ENCODE peak calls at places on chromosomes 7 and 10, in five cellular contexts. U, B, O, T and J are unnamed samples.

GRCh38 chr7:50336909-50337703 is 32.6 kb downstream of the IKZF1 start:
- DNase-seq in O (no peak), U (no peak), T (no peak), B (no peak), J (no peak)

GRCh38 chr7:2647594-2648172 is 15.9 kb downstream of the TTYH3 start:
- DNase-seq in T (no peak), U (no peak), B (no peak), O (no peak), J (no peak)

GRCh38 chr7:24284699-24285506 is 913 bp downstream of the NPY start:
- DNase-seq in O (no peak), U (no peak), B (no peak), T (no peak), J (no peak)

GRCh38 chr10:114611617-114612016 is 46.5 kb downstream of the ABLIM1 start:
- DNase-seq in O (no peak), B (peak; percentile 40), U (no peak), T (no peak), J (no peak)

GRCh38 chr7:26704786-26705185 is 159.6 kb downstream of the SKAP2 start:
- DNase-seq in O (no peak), T (no peak), U (no peak), B (peak; percentile 58), J (no peak)

GRCh38 chr10:12041766-12042408 is 722 bp downstream of the UPF2 start:
- DNase-seq in O (no peak), B (peak; percentile 18), T (no peak), U (peak; percentile 61), J (no peak)

GRCh38 chr7:142796501-142797341 is 26.0 kb downstream of the PRSS2 start:
- DNase-seq in O (no peak), B (no peak), U (no peak), T (no peak), J (no peak)

GRCh38 chr7:113321201-113321600 is 202.8 kb upstream of the SMIM30 start:
- DNase-seq in O (no peak), T (no peak), U (no peak), B (peak; percentile 22), J (no peak)

GRCh38 chr10:12791728-12792127 is 209.8 kb downstream of the CCDC3 start:
- DNase-seq in T (no peak), U (no peak), B (no peak), O (no peak), J (no peak)

GRCh38 chr7:134854816-134855215 is 75.4 kb downstream of the CALD1 start:
- DNase-seq in O (no peak), U (no peak), B (peak; percentile 56), T (peak; percentile 37), J (no peak)

GRCh38 chr7:128410092-128410665 is 397 bp upstream of the IMPDH1 start:
- DNase-seq in O (peak; percentile 77), T (no peak), U (peak; percentile 43), B (peak; percentile 81), J (no peak)

GRCh38 chr7:156764016-156764669 is 123.6 kb downstream of the RNF32 start:
- DNase-seq in U (no peak), O (peak; percentile 73), B (peak; percentile 78), T (peak; percentile 76), J (peak; percentile 58)

GRCh38 chr7:122549578-122549977 is 149.3 kb downstream of the RNF133 start:
- DNase-seq in O (no peak), U (no peak), T (no peak), B (no peak), J (no peak)

GRCh38 chr10:99369126-99369525 is 40.0 kb downstream of the CNNM1 start:
- DNase-seq in B (peak; percentile 23), U (no peak), O (no peak), T (no peak), J (no peak)

GRCh38 chr7:8014399-8014798 is 45.8 kb downstream of the GLCCI1 start:
- DNase-seq in U (no peak), B (no peak), O (no peak), T (no peak), J (no peak)

GRCh38 chr10:11270135-11270857 is 252.6 kb downstream of the CELF2 start:
- DNase-seq in B (peak; percentile 53), T (peak; percentile 85), U (peak; percentile 78), O (peak; percentile 74), J (peak; percentile 83)

GRCh38 chr7:117118579-117119180 is 165.4 kb downstream of the ST7 start:
- DNase-seq in U (no peak), B (no peak), O (no peak), T (no peak), J (no peak)

GRCh38 chr10:62851449-62851848 is 35.3 kb upstream of the EGR2 start:
- DNase-seq in O (no peak), T (no peak), B (peak; percentile 1), U (no peak), J (no peak)
- TF ChIP-seq CTCF in O (peak; percentile 37), T (no peak), B (peak; percentile 12), U (no peak), J (no peak)

GRCh38 chr10:70084189-70084588 is 31.5 kb downstream of the MACROH2A2 start:
- DNase-seq in B (no peak), U (no peak), O (no peak), T (no peak), J (no peak)
- TF ChIP-seq CTCF in B (no peak), U (no peak), O (no peak), T (no peak), J (no peak)

GRCh38 chr7:19294629-19295028 is 149.4 kb upstream of the FERD3L start:
- DNase-seq in O (no peak), B (peak; percentile 18), T (no peak), U (no peak), J (no peak)
- TF ChIP-seq CTCF in O (no peak), B (no peak), T (no peak), U (no peak), J (no peak)

DNA sequence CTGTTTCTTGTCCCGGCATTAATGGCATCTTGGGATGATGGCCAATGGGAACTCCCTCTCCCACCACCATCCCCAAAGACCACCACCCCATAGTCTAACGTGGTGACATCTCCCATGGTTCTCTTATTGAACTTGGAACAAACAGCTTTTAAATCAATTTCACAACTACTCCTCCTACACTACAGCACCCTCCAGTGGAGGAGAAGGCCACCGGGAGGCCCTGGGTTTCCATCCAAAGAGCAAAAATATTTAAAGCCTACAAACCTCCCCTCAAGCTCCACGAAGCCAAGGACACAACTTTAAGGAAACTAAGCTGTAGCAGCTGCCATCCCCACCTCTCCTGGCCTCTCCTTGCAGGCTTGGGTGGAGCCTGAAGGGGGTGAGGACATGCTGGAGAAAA is 94.1 kb upstream of the LANCL2 start:
- DNase-seq in B (peak; percentile 26), T (no peak), U (no peak), O (no peak), J (no peak)
- TF ChIP-seq CTCF in B (peak; percentile 63), T (no peak), U (no peak), O (no peak), J (no peak)

GRCh38 chr7:40598915-40599314 is 464.1 kb downstream of the SUGCT start:
- DNase-seq in U (no peak), T (no peak), B (no peak), O (no peak), J (no peak)

GRCh38 chr7:40608321-40609075 is 473.7 kb downstream of the SUGCT start:
- DNase-seq in O (no peak), B (no peak), U (no peak), T (no peak), J (no peak)

GRCh38 chr7:40599836-40600235 is 465.0 kb downstream of the SUGCT start:
- DNase-seq in B (no peak), O (no peak), T (no peak), U (no peak), J (no peak)

DNA sequence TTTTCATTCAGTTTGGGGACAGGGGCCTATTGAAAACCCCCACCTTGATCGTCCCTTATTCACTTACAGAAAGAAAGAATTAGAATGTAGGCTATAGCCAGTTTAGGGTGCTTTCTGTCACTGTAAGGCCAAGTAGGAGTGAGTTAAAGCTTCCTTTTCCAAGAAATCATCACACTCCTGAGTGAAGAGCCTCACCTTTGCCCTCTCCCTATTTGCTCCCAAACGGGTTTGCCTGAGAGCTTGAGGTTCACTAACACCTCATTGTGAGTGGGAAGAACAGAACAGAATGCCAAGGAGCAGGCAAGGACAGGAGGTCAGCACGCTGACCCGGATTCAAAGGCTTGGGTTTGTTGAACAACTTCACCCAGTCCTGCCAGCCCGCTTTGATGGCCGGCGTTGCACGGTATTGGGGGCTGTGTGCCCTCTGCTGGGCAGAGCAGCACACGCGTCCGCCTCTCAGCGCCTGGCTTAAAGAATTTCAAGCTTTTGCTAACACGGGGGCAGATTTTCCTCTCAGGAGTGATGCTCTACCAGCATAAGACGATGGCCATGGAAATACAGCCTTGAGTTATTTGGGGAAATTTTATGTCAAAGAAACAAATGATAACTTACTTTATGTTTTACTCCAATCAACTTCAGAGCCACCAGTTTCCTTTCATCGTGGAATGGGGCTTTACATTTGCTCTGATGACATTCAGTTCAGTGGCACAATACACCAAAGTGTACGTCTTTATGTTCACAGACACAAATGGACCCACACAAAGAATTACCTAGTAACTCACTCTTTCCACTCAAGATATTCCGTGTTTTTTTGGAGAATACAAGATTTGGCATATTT is 470.0 kb downstream of the SUGCT start:
- DNase-seq in U (no peak), T (peak; percentile 54), O (peak; percentile 70), B (peak; percentile 52), J (peak; percentile 45)
- TF ChIP-seq CTCF in U (no peak), T (peak; percentile 40), O (peak; percentile 69), B (peak; percentile 78), J (peak; percentile 70)

GRCh38 chr10:27724287-27724686 is 21.3 kb downstream of the MKX start:
- DNase-seq in T (no peak), B (no peak), U (no peak), O (no peak), J (no peak)
- TF ChIP-seq CTCF in T (no peak), B (peak; percentile 34), U (no peak), O (no peak), J (no peak)

GRCh38 chr10:29658984-29659769 is 24.4 kb upstream of the SVIL start:
- DNase-seq in O (peak; percentile 67), B (peak; percentile 100), T (no peak), U (no peak), J (no peak)
- TF ChIP-seq CTCF in O (peak; percentile 43), B (peak; percentile 42), T (no peak), U (no peak), J (peak; percentile 51)

GRCh38 chr10:94677691-94678090 is 5.8 kb upstream of the CYP2C18 start:
- DNase-seq in U (no peak), T (no peak), B (no peak), O (no peak), J (no peak)
- TF ChIP-seq CTCF in U (no peak), T (no peak), B (no peak), O (no peak), J (no peak)

GRCh38 chr10:7824251-7824650 is 5.9 kb downstream of the TAF3 start:
- DNase-seq in T (no peak), B (no peak), O (no peak), U (no peak), J (no peak)

GRCh38 chr10:7829289-7829834 is 11.1 kb downstream of the TAF3 start:
- DNase-seq in T (no peak), O (no peak), U (no peak), B (no peak), J (no peak)

GRCh38 chr10:7832060-7832459 is 13.8 kb downstream of the TAF3 start:
- DNase-seq in T (no peak), O (no peak), U (no peak), B (no peak), J (no peak)

DNA sequence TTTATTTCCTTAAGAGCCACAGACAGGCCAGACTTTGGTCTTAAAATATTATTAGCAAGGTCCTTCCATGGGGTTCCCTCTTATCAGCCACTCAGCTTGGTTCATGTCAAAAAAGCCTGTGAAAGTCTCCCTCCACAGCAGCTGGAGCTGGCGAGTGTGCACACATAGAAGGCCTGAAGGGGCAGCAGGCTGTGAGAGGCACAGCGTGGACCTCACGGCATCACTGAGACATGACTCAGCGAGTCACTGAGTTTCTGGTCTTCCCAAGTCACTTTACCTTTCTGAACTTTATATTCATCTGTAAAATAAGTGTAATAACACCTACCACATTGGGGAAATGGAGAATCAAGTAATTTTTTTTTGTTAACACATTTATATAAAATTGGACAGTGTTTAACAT is 8.7 kb downstream of the TAF3 start:
- DNase-seq in B (peak; percentile 74), U (no peak), T (no peak), O (no peak), J (peak; percentile 18)
- TF ChIP-seq CTCF in B (peak; percentile 21), U (no peak), T (no peak), O (no peak), J (no peak)